ENCODE peak calls at places on chromosome X, in four cellular contexts. B is astrocyte of the cerebellum, W is A549, A is mesothelial cell of epicardium. P is an unnamed sample.

GRCh38 chrX:72314881-72315280 is 9.2 kb upstream of the CITED1 start:
- DNase-seq in A (no peak), W (no peak), B (no peak), P (no peak)

GRCh38 chrX:56728321-56728720 is 722 bp upstream of the NBDY start:
- DNase-seq in B (no peak), W (no peak), A (no peak), P (no peak)

GRCh38 chrX:125132274-125132673 is 187.4 kb upstream of the TEX13C start:
- DNase-seq in W (peak), A (no peak), B (no peak), P (no peak)

GRCh38 chrX:124726313-124726712 is 379.9 kb downstream of the SH2D1A start:
- DNase-seq in W (no peak), A (no peak), B (no peak), P (no peak)

GRCh38 chrX:107576841-107577240 is 51.5 kb upstream of the PRPS1 start:
- DNase-seq in W (no peak), A (no peak), B (no peak), P (no peak)

GRCh38 chrX:5068550-5068949 is 1160.1 kb downstream of the NLGN4X start:
- DNase-seq in W (no peak), B (no peak), A (no peak), P (no peak)

GRCh38 chrX:115311666-115312065 is 22.2 kb downstream of the LUZP4 start:
- DNase-seq in W (no peak), B (no peak), A (peak), P (no peak)

GRCh38 chrX:103461156-103461555 is 58.1 kb downstream of the RAB40A start:
- DNase-seq in A (no peak), B (no peak), W (no peak), P (no peak)

GRCh38 chrX:100615015-100615414 is 21.6 kb downstream of the TSPAN6 start:
- DNase-seq in A (no peak), B (peak), W (peak), P (no peak)

GRCh38 chrX:2627272-2627867 is 63.7 kb upstream of the CD99 start:
- DNase-seq in W (peak), B (no peak), A (peak), P (no peak)

GRCh38 chrX:103376979-103377324 is 614 bp downstream of the BEX3 start:
- DNase-seq in B (no peak), W (no peak), A (no peak), P (no peak)

GRCh38 chrX:111652719-111653118 is 28.3 kb upstream of the ALG13 start:
- DNase-seq in W (no peak), A (no peak), B (no peak), P (no peak)
- TF ChIP-seq CTCF in W (no peak), A (no peak), B (no peak), P (peak)

DNA sequence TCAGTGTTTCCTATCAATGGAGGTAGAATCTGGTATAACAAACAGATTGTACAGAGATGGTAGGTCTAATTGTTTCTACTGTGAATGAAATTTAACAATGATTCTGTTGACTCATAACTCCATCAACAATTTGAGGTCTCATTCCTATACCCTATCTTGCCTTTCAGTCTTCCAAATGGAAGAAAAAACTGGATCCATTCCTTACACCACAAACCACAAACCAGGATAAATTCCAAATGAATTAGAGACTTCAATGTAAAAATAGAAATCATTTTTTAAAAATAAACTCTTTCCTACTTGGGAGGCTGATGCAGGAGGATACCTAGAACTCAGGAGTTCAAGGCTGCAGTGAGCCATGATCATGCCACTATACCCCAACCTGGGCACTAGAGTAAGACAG is 114.4 kb upstream of the WDR44 start:
- DNase-seq in W (no peak), B (no peak), A (no peak), P (no peak)
- TF ChIP-seq CTCF in W (no peak), B (no peak), A (no peak), P (no peak)

GRCh38 chrX:41005445-41005992 is 79.7 kb upstream of the USP9X start:
- DNase-seq in A (no peak), B (no peak), W (no peak), P (no peak)

GRCh38 chrX:41014776-41015175 is 70.5 kb upstream of the USP9X start:
- DNase-seq in B (no peak), A (no peak), W (no peak), P (no peak)

GRCh38 chrX:41009816-41010187 is 75.4 kb upstream of the USP9X start:
- DNase-seq in W (no peak), A (no peak), B (no peak), P (no peak)

DNA sequence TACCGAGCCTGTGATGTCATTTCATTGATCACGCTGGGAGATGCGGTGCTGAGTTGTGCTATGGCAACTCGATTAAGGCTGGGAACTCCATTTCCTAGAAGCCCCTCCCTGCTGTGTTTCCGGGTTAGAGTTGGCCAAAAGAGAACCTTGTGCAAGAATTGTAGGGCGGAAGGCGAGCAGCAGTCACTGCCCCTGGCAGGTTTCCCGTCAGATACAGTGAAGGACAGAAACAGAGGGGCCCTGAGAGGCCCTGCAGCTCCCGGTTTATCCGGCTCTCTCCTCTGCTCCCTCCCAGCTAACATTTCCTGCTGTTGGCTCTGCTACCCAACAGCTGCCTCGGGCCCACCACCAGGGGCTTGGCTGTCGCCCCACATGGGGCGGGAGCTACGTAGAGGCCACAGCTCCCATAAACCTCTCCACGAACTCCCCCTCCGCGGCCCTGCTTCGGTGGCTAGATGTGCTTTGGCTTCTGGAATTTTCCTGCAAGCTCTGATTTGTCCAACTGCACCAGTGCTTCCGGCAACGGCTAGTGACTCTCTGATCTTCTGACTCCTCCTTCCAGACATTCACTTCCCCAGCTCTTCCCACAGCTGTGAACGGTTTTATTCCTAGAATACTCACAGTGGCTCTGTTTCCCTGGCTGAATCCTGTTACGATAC is 74.9 kb upstream of the USP9X start:
- DNase-seq in B (peak), W (peak), A (peak), P (no peak)
- TF ChIP-seq CTCF in B (peak), W (no peak), A (no peak), P (no peak)

DNA sequence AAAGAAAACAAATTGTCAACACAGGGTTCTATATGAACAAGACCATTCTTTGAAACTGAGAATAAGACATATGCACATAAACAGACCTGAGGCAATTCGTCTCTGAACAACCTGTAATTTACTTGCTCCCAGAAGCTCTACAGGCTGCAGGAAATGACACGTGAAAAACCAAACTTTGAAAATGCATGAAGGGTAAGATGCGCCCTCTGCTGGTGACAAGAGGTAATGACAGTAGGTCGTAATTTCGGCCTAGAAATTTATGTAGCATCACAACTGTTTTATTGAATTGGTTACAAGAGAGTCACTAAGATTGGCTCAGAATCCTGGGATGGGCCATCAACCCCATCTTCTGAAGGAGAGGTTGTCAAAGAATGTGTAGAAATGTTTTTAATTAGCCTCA is 276.5 kb downstream of the PPP4R3C start:
- DNase-seq in W (no peak), B (no peak), A (no peak), P (no peak)
- TF ChIP-seq CTCF in W (peak), B (peak), A (peak), P (peak)

DNA sequence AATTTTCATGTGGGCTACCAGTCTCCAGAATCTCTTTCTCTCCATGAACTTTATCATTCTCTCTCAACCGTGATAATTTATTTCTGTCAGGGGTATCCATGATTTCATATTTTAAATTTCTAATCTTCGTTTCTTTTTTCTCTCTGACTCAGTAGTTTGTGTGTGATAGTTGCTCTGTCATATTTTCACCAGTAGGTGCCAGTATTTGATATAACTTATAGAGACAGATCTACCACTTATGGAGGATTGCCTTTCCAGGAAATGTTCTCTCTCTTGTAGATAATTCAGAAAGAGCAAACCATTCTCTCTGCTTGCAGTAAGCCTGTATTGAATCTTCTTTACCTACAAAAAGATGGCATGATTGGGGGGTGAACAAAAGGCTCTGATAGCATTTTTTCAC is 79.3 kb upstream of the DYNLT3 start:
- DNase-seq in W (peak), A (no peak), B (peak), P (no peak)
- TF ChIP-seq CTCF in W (peak), A (peak), B (no peak), P (peak)

GRCh38 chrX:9885150-9885549 is 82.0 kb upstream of the CLDN34 start:
- DNase-seq in A (no peak), B (no peak), W (peak), P (peak)
- TF ChIP-seq CTCF in A (peak), B (peak), W (peak), P (peak)

GRCh38 chrX:129823523-129823922 is 20.2 kb downstream of the ZDHHC9 start:
- DNase-seq in W (no peak), B (no peak), A (no peak), P (no peak)
- TF ChIP-seq CTCF in W (no peak), B (no peak), A (no peak), P (no peak)

GRCh38 chrX:112840382-112841113 is at the start of gene AMOT:
- DNase-seq in W (peak), A (peak), B (peak), P (no peak)

GRCh38 chrX:112841820-112842157 is 1.2 kb upstream of the AMOT start:
- DNase-seq in B (no peak), W (no peak), A (no peak), P (no peak)

GRCh38 chrX:112844250-112844649 is 3.6 kb upstream of the AMOT start:
- DNase-seq in A (no peak), W (no peak), B (no peak), P (no peak)

GRCh38 chrX:112839856-112840255 is 775 bp downstream of the AMOT start:
- DNase-seq in B (no peak), A (no peak), W (no peak), P (no peak)

GRCh38 chrX:112841114-112841819 is 636 bp upstream of the AMOT start:
- DNase-seq in B (peak), W (peak), A (peak), P (peak)
- TF ChIP-seq CTCF in B (no peak), W (no peak), A (no peak), P (no peak)

GRCh38 chrX:9707306-9708015 is 58.2 kb downstream of the GPR143 start:
- DNase-seq in B (no peak), W (no peak), A (no peak), P (no peak)
- TF ChIP-seq CTCF in B (no peak), W (no peak), A (no peak), P (no peak)